ENCODE peak calls at places on chromosomes 7 and 10, in seven cellular contexts. One of them, this sample, is unnamed.

GRCh38 chr10:69846252-69847000 is 44.7 kb downstream of the COL13A1 start:
- DNase-seq in fibroblast of lung: peak
- DNase-seq in neural progenitor cell: peak
- DNase-seq in heart right ventricle: no peak
- DNase-seq in HEK293T: no peak
- DNase-seq in effector memory CD4-positive, alpha-beta T cell: no peak
- DNase-seq in NCI-H1092 treated with DMSO at 0.1 percent for 48 hours: no peak
- DNase-seq in this sample: no peak

GRCh38 chr10:98259606-98260319 is 8.2 kb downstream of the LOXL4 start:
- DNase-seq in fibroblast of lung: no peak
- DNase-seq in neural progenitor cell: no peak
- DNase-seq in heart right ventricle: no peak
- DNase-seq in HEK293T: no peak
- DNase-seq in effector memory CD4-positive, alpha-beta T cell: no peak
- DNase-seq in NCI-H1092 treated with DMSO at 0.1 percent for 48 hours: no peak
- DNase-seq in this sample: no peak

GRCh38 chr7:20340839-20341238 is 10.1 kb downstream of the ITGB8 start:
- DNase-seq in fibroblast of lung: no peak
- DNase-seq in neural progenitor cell: peak
- DNase-seq in heart right ventricle: no peak
- DNase-seq in HEK293T: no peak
- DNase-seq in effector memory CD4-positive, alpha-beta T cell: no peak
- DNase-seq in NCI-H1092 treated with DMSO at 0.1 percent for 48 hours: no peak
- DNase-seq in this sample: peak

GRCh38 chr7:38299275-38299931 is 26.0 kb upstream of the TARP start:
- DNase-seq in fibroblast of lung: no peak
- DNase-seq in neural progenitor cell: no peak
- DNase-seq in heart right ventricle: no peak
- DNase-seq in HEK293T: no peak
- DNase-seq in effector memory CD4-positive, alpha-beta T cell: no peak
- DNase-seq in NCI-H1092 treated with DMSO at 0.1 percent for 48 hours: no peak
- DNase-seq in this sample: no peak

GRCh38 chr7:29853072-29853471 is 46.8 kb downstream of the WIPF3 start:
- DNase-seq in fibroblast of lung: no peak
- DNase-seq in neural progenitor cell: no peak
- DNase-seq in heart right ventricle: no peak
- DNase-seq in HEK293T: no peak
- DNase-seq in effector memory CD4-positive, alpha-beta T cell: no peak
- DNase-seq in NCI-H1092 treated with DMSO at 0.1 percent for 48 hours: no peak
- DNase-seq in this sample: no peak

GRCh38 chr7:1078985-1079384 is 8.9 kb upstream of the GPER1 start:
- DNase-seq in fibroblast of lung: no peak
- DNase-seq in neural progenitor cell: no peak
- DNase-seq in heart right ventricle: no peak
- DNase-seq in HEK293T: no peak
- DNase-seq in effector memory CD4-positive, alpha-beta T cell: no peak
- DNase-seq in NCI-H1092 treated with DMSO at 0.1 percent for 48 hours: no peak
- DNase-seq in this sample: no peak

GRCh38 chr10:75679546-75679945 is 248.1 kb downstream of the LRMDA start:
- DNase-seq in fibroblast of lung: peak
- DNase-seq in neural progenitor cell: no peak
- DNase-seq in heart right ventricle: no peak
- DNase-seq in HEK293T: no peak
- DNase-seq in effector memory CD4-positive, alpha-beta T cell: no peak
- DNase-seq in NCI-H1092 treated with DMSO at 0.1 percent for 48 hours: no peak
- DNase-seq in this sample: no peak

GRCh38 chr7:70317356-70317755 is 719.1 kb downstream of the AUTS2 start:
- DNase-seq in fibroblast of lung: peak
- DNase-seq in neural progenitor cell: no peak
- DNase-seq in heart right ventricle: no peak
- DNase-seq in HEK293T: no peak
- DNase-seq in effector memory CD4-positive, alpha-beta T cell: no peak
- DNase-seq in NCI-H1092 treated with DMSO at 0.1 percent for 48 hours: no peak
- DNase-seq in this sample: no peak

GRCh38 chr7:98286093-98286525 is 4.6 kb downstream of the BRI3 start:
- DNase-seq in fibroblast of lung: peak
- DNase-seq in neural progenitor cell: no peak
- DNase-seq in heart right ventricle: peak
- DNase-seq in HEK293T: no peak
- DNase-seq in effector memory CD4-positive, alpha-beta T cell: no peak
- DNase-seq in NCI-H1092 treated with DMSO at 0.1 percent for 48 hours: no peak
- DNase-seq in this sample: no peak

GRCh38 chr10:26367771-26368170 is 70.4 kb upstream of the APBB1IP start:
- DNase-seq in fibroblast of lung: peak
- DNase-seq in neural progenitor cell: peak
- DNase-seq in heart right ventricle: no peak
- DNase-seq in HEK293T: peak
- DNase-seq in effector memory CD4-positive, alpha-beta T cell: no peak
- DNase-seq in NCI-H1092 treated with DMSO at 0.1 percent for 48 hours: no peak
- DNase-seq in this sample: no peak

GRCh38 chr7:42237891-42238531 is 1.0 kb upstream of the GLI3 start:
- DNase-seq in fibroblast of lung: peak
- DNase-seq in neural progenitor cell: peak
- DNase-seq in heart right ventricle: peak
- DNase-seq in HEK293T: peak
- DNase-seq in effector memory CD4-positive, alpha-beta T cell: no peak
- DNase-seq in NCI-H1092 treated with DMSO at 0.1 percent for 48 hours: no peak
- DNase-seq in this sample: no peak

GRCh38 chr10:71697938-71698709 is 21.5 kb downstream of the C10orf105 start:
- DNase-seq in fibroblast of lung: no peak
- DNase-seq in neural progenitor cell: no peak
- DNase-seq in heart right ventricle: no peak
- DNase-seq in HEK293T: no peak
- DNase-seq in effector memory CD4-positive, alpha-beta T cell: peak
- DNase-seq in NCI-H1092 treated with DMSO at 0.1 percent for 48 hours: no peak
- DNase-seq in this sample: no peak

GRCh38 chr7:148772297-148773089 is 73.8 kb downstream of the CUL1 start:
- DNase-seq in fibroblast of lung: peak
- DNase-seq in neural progenitor cell: no peak
- DNase-seq in heart right ventricle: no peak
- DNase-seq in HEK293T: no peak
- DNase-seq in effector memory CD4-positive, alpha-beta T cell: no peak
- DNase-seq in NCI-H1092 treated with DMSO at 0.1 percent for 48 hours: no peak
- DNase-seq in this sample: no peak

GRCh38 chr10:76649723-76650127 is 987.9 kb downstream of the KCNMA1 start:
- DNase-seq in fibroblast of lung: peak
- DNase-seq in neural progenitor cell: no peak
- DNase-seq in heart right ventricle: no peak
- DNase-seq in HEK293T: no peak
- DNase-seq in effector memory CD4-positive, alpha-beta T cell: no peak
- DNase-seq in NCI-H1092 treated with DMSO at 0.1 percent for 48 hours: no peak
- DNase-seq in this sample: no peak

GRCh38 chr7:25124485-25125136 is 449 bp downstream of the CYCS start:
- DNase-seq in fibroblast of lung: no peak
- DNase-seq in neural progenitor cell: peak
- DNase-seq in heart right ventricle: no peak
- DNase-seq in HEK293T: no peak
- DNase-seq in effector memory CD4-positive, alpha-beta T cell: no peak
- DNase-seq in NCI-H1092 treated with DMSO at 0.1 percent for 48 hours: peak
- DNase-seq in this sample: peak

GRCh38 chr10:57692255-57692980 is 575.3 kb downstream of the IPMK start:
- DNase-seq in fibroblast of lung: peak
- DNase-seq in neural progenitor cell: no peak
- DNase-seq in heart right ventricle: no peak
- DNase-seq in HEK293T: no peak
- DNase-seq in effector memory CD4-positive, alpha-beta T cell: no peak
- DNase-seq in NCI-H1092 treated with DMSO at 0.1 percent for 48 hours: no peak
- DNase-seq in this sample: no peak

GRCh38 chr7:91313113-91313512 is 48.9 kb downstream of the FZD1 start:
- DNase-seq in fibroblast of lung: no peak
- DNase-seq in neural progenitor cell: no peak
- DNase-seq in heart right ventricle: no peak
- DNase-seq in HEK293T: no peak
- DNase-seq in effector memory CD4-positive, alpha-beta T cell: no peak
- DNase-seq in NCI-H1092 treated with DMSO at 0.1 percent for 48 hours: no peak
- DNase-seq in this sample: no peak

GRCh38 chr10:30534465-30535144 is 94.9 kb downstream of the LYZL2 start:
- DNase-seq in fibroblast of lung: peak
- DNase-seq in neural progenitor cell: peak
- DNase-seq in heart right ventricle: peak
- DNase-seq in HEK293T: peak
- DNase-seq in effector memory CD4-positive, alpha-beta T cell: peak
- DNase-seq in NCI-H1092 treated with DMSO at 0.1 percent for 48 hours: peak
- DNase-seq in this sample: peak

GRCh38 chr10:17665742-17666141 is 21.8 kb downstream of the STAM start:
- DNase-seq in fibroblast of lung: peak
- DNase-seq in neural progenitor cell: no peak
- DNase-seq in heart right ventricle: no peak
- DNase-seq in HEK293T: no peak
- DNase-seq in effector memory CD4-positive, alpha-beta T cell: no peak
- DNase-seq in NCI-H1092 treated with DMSO at 0.1 percent for 48 hours: no peak
- DNase-seq in this sample: no peak

This sample was measured in NCI-H345.